ENCODE peak calls at places on chromosomes 11 and 22, in ten cellular contexts. S, M, D, B, H, Z, Y, V, R and U are unnamed samples.

GRCh38 chr22:19579880-19580279 is 55.7 kb upstream of the CLDN5 start:
- DNase-seq in S (no peak), B (no peak), V (no peak), R (no peak), H (no peak), Y (no peak), Z (no peak), D (no peak), M (no peak), U (no peak)

GRCh38 chr11:69787457-69787856 is 12.3 kb upstream of the FGF4 start:
- DNase-seq in Y (no peak), D (no peak), R (no peak), S (no peak), M (no peak), V (no peak), B (no peak), Z (no peak), H (no peak), U (no peak)

GRCh38 chr22:46028069-46028991 is 51.4 kb upstream of the WNT7B start:
- DNase-seq in V (no peak), H (no peak), R (no peak), D (no peak), Y (no peak), Z (no peak), B (no peak), M (no peak), S (no peak), U (no peak)

GRCh38 chr11:64747961-64748715 is 4.2 kb upstream of the RASGRP2 start:
- DNase-seq in D (no peak), S (no peak), M (no peak), V (peak), B (peak), Z (no peak), Y (no peak), R (peak), H (no peak), U (no peak)

GRCh38 chr11:29272019-29272654 is 744.7 kb downstream of the KCNA4 start:
- DNase-seq in S (no peak), B (no peak), Y (no peak), V (peak), Z (no peak), D (no peak), R (no peak), H (no peak), M (peak), U (peak)

GRCh38 chr11:134342572-134343340 is 11.0 kb downstream of the GLB1L2 start:
- DNase-seq in B (no peak), V (no peak), D (no peak), Z (no peak), M (no peak), Y (no peak), H (no peak), R (no peak), S (no peak), U (no peak)

GRCh38 chr11:61922539-61922938 is 5.2 kb upstream of the RAB3IL1 start:
- DNase-seq in V (peak), Z (no peak), D (no peak), H (no peak), M (peak), S (no peak), Y (no peak), R (peak), B (peak), U (peak)

GRCh38 chr11:71244116-71244815 is 8.1 kb downstream of the SHANK2 start:
- DNase-seq in M (peak), S (no peak), V (no peak), R (no peak), B (no peak), H (no peak), Z (no peak), Y (no peak), D (no peak), U (no peak)

GRCh38 chr11:11022126-11022730 is 164.4 kb upstream of the ZBED5 start:
- DNase-seq in S (no peak), V (no peak), D (no peak), B (no peak), M (peak), Z (no peak), H (peak), R (no peak), Y (no peak), U (peak)

GRCh38 chr11:32088117-32088941 is 2.5 kb upstream of the RCN1 start:
- DNase-seq in S (no peak), M (peak), B (peak), V (peak), H (peak), Y (no peak), D (no peak), Z (peak), R (peak), U (peak)

GRCh38 chr11:100691886-100692285 is 4.8 kb downstream of the ARHGAP42 start:
- DNase-seq in B (no peak), D (no peak), M (no peak), H (no peak), Y (no peak), R (no peak), V (no peak), S (no peak), Z (no peak), U (no peak)

GRCh38 chr11:48091426-48092102 is 111.2 kb downstream of the PTPRJ start:
- DNase-seq in D (no peak), R (no peak), V (no peak), Y (no peak), H (no peak), Z (no peak), S (no peak), B (no peak), M (no peak), U (no peak)

GRCh38 chr11:6488342-6488741 is 7.0 kb downstream of the TIMM10B start:
- DNase-seq in B (no peak), S (no peak), Z (no peak), M (no peak), D (no peak), V (no peak), H (no peak), R (no peak), Y (no peak), U (no peak)

GRCh38 chr11:45113807-45114206 is 32.6 kb upstream of the PRDM11 start:
- DNase-seq in M (no peak), S (no peak), D (no peak), Z (no peak), V (no peak), Y (no peak), H (no peak), R (no peak), B (no peak), U (no peak)

GRCh38 chr11:112157274-112157766 is 6.6 kb downstream of the IL18 start:
- DNase-seq in R (peak), S (no peak), M (peak), D (no peak), Y (no peak), Z (no peak), B (peak), H (peak), V (peak), U (peak)

GRCh38 chr11:124538019-124538418 is 5.4 kb downstream of the OR8B12 start:
- DNase-seq in V (no peak), H (peak), Y (no peak), R (no peak), S (no peak), D (no peak), Z (no peak), B (peak), M (peak), U (peak)

GRCh38 chr22:19492504-19493174 is 12.9 kb downstream of the CDC45 start:
- DNase-seq in M (no peak), B (no peak), Y (no peak), S (no peak), Z (no peak), H (no peak), V (no peak), D (no peak), R (no peak), U (no peak)

GRCh38 chr22:45226681-45227186 is 14.0 kb downstream of the KIAA0930 start:
- DNase-seq in D (no peak), S (no peak), M (no peak), Z (no peak), V (no peak), B (no peak), R (no peak), Y (no peak), H (no peak), U (no peak)

GRCh38 chr11:130827697-130828377 is 88.4 kb downstream of the SNX19 start:
- DNase-seq in Z (no peak), S (no peak), R (no peak), V (peak), B (peak), H (peak), D (no peak), M (peak), Y (no peak), U (peak)

GRCh38 chr11:1203505-1204271 is 19.2 kb upstream of the MUC5B start:
- DNase-seq in D (no peak), H (no peak), Z (no peak), S (no peak), B (no peak), Y (no peak), M (no peak), V (no peak), R (no peak), U (no peak)

GRCh38 chr11:65435981-65436411 is 13.4 kb downstream of the NEAT1 start:
- DNase-seq in V (no peak), H (no peak), D (no peak), M (peak), B (no peak), S (no peak), Z (no peak), R (no peak), Y (no peak), U (no peak)

GRCh38 chr11:72872012-72872411 is 57.8 kb downstream of the ATG16L2 start:
- DNase-seq in M (no peak), B (no peak), V (no peak), Z (no peak), D (no peak), S (no peak), H (no peak), R (no peak), Y (no peak), U (no peak)

GRCh38 chr11:40514124-40514523 is 945.3 kb downstream of the LRRC4C start:
- DNase-seq in M (peak), Z (peak), S (no peak), D (no peak), V (peak), H (no peak), Y (no peak), R (no peak), B (no peak), U (peak)

GRCh38 chr22:36379593-36380361 is 8.0 kb downstream of the MYH9 start:
- DNase-seq in D (no peak), Z (no peak), H (no peak), B (no peak), Y (no peak), S (no peak), R (no peak), M (no peak), V (no peak), U (peak)

GRCh38 chr22:50408311-50408710 is 65.2 kb downstream of the PPP6R2 start:
- DNase-seq in V (no peak), Z (no peak), H (no peak), M (no peak), Y (no peak), D (no peak), S (no peak), R (no peak), B (no peak), U (no peak)

GRCh38 chr22:36386351-36386899 is 1.3 kb downstream of the MYH9 start:
- DNase-seq in Z (no peak), S (no peak), R (no peak), B (no peak), H (no peak), Y (no peak), D (no peak), V (peak), M (no peak), U (peak)

GRCh38 chr22:26604368-26604767 is 13.5 kb downstream of the CRYBB1 start:
- DNase-seq in D (no peak), B (no peak), M (no peak), H (no peak), R (no peak), Y (no peak), V (no peak), Z (no peak), S (no peak), U (no peak)

GRCh38 chr11:44286268-44286880 is 23.6 kb downstream of the ALX4 start:
- DNase-seq in Y (peak), V (peak), R (no peak), Z (peak), H (peak), M (peak), B (no peak), D (no peak), S (no peak), U (peak)